ENCODE peak calls at places on chromosomes 4 and X, in nine cellular contexts. F is coronary artery; L is effector memory CD8-positive, alpha-beta T cell; M is kidney; I is tibial artery; S is esophagus squamous epithelium; P is IMR-90; W is glutamatergic neuron; X is type B pancreatic cell. B is an unnamed sample.

GRCh38 chr4:159150380-159150779 is 47.5 kb downstream of the RAPGEF2 start:
- DNase-seq in M (no peak), L (no peak), W (no peak), X (no peak), I (no peak), P (no peak), F (no peak), S (no peak), B (no peak)

GRCh38 chrX:16022580-16023170 is 100.7 kb upstream of the GRPR start:
- DNase-seq in S (no peak), L (no peak), I (no peak), M (no peak), P (peak; percentile 54), F (no peak), W (no peak), X (no peak), B (no peak)

GRCh38 chr4:22129454-22130075 is 181.0 kb upstream of the KCNIP4 start:
- DNase-seq in M (no peak), F (no peak), P (peak; percentile 26), I (no peak), S (no peak), W (peak; percentile 58), X (no peak), L (no peak), B (peak; percentile 62)

GRCh38 chrX:9871871-9872270 is 85.6 kb downstream of the SHROOM2 start:
- DNase-seq in W (no peak), M (no peak), X (no peak), F (no peak), P (peak; percentile 27), S (no peak), L (no peak), I (no peak), B (no peak)

GRCh38 chr4:181776655-181777054 is 466.5 kb upstream of the TENM3 start:
- DNase-seq in L (no peak), I (no peak), S (no peak), F (no peak), W (no peak), P (no peak), X (no peak), M (no peak), B (no peak)

GRCh38 chr4:10655968-10656367 is 28.6 kb downstream of the CLNK start:
- DNase-seq in F (no peak), S (no peak), M (no peak), X (no peak), P (peak; percentile 88), L (no peak), W (no peak), I (no peak), B (no peak)

GRCh38 chr4:114250439-114250891 is 271.0 kb upstream of the ARSJ start:
- DNase-seq in P (peak; percentile 78), S (no peak), L (no peak), X (no peak), M (no peak), W (no peak), I (no peak), F (no peak), B (no peak)

GRCh38 chr4:175385797-175386196 is 426.3 kb downstream of the GPM6A start:
- DNase-seq in L (no peak), F (no peak), S (no peak), X (no peak), I (no peak), W (no peak), M (no peak), P (peak; percentile 13), B (no peak)

GRCh38 chr4:173538148-173538902 is 8.3 kb upstream of the HAND2 start:
- DNase-seq in F (no peak), M (no peak), P (no peak), W (no peak), S (no peak), X (peak; percentile 72), L (no peak), I (peak; percentile 81), B (peak; percentile 69)

GRCh38 chrX:132365490-132365889 is 123.3 kb downstream of the MBNL3 start:
- DNase-seq in M (no peak), I (no peak), S (no peak), X (no peak), L (no peak), P (no peak), W (no peak), F (no peak), B (no peak)

GRCh38 chr4:154989511-154989910 is 208.4 kb downstream of the RBM46 start:
- DNase-seq in M (no peak), L (no peak), W (no peak), F (no peak), X (no peak), I (no peak), S (no peak), P (no peak), B (no peak)

B was measured in ecto neural progenitor cell.